ENCODE peak calls at places on chromosome 10, in six cellular contexts. Q, G, M, C, U and A are unnamed samples.

GRCh38 chr10:32961892-32962369 is 3.9 kb upstream of the ITGB1 start:
- DNase-seq in Q (no peak), G (peak), C (no peak), M (peak), U (no peak), A (no peak)

GRCh38 chr10:88113232-88113631 is 249.8 kb downstream of the PTEN start:
- DNase-seq in G (no peak), M (no peak), C (no peak), Q (no peak), U (no peak), A (no peak)

GRCh38 chr10:112832361-112832878 is 117.6 kb upstream of the TCF7L2 start:
- DNase-seq in U (no peak), C (no peak), G (no peak), M (peak), Q (no peak), A (no peak)

GRCh38 chr10:22325272-22325947 is 4.5 kb downstream of the BMI1 start:
- DNase-seq in C (peak), M (peak), Q (peak), U (peak), G (peak), A (peak)

GRCh38 chr10:66714741-66715140 is 211.1 kb upstream of the LRRTM3 start:
- DNase-seq in C (no peak), M (no peak), U (no peak), Q (no peak), G (peak), A (no peak)

GRCh38 chr10:102802920-102803534 is 34.2 kb downstream of the CYP17A1 start:
- DNase-seq in G (peak), C (no peak), U (no peak), Q (peak), M (peak), A (no peak)

GRCh38 chr10:9869777-9870176 is 1147.9 kb upstream of the CELF2 start:
- DNase-seq in C (no peak), G (no peak), M (no peak), Q (no peak), U (no peak), A (no peak)

GRCh38 chr10:22831586-22831985 is 96.3 kb upstream of the ARMC3 start:
- DNase-seq in M (no peak), U (no peak), Q (no peak), C (no peak), G (no peak), A (no peak)

GRCh38 chr10:25017247-25017590 is 807 bp downstream of the THNSL1 start:
- DNase-seq in M (peak), U (peak), G (peak), C (no peak), Q (peak), A (no peak)

GRCh38 chr10:103062854-103063642 is 130.0 kb downstream of the NT5C2 start:
- DNase-seq in C (no peak), Q (no peak), U (no peak), G (no peak), M (no peak), A (no peak)

GRCh38 chr10:62939698-62940097 is 123.5 kb upstream of the EGR2 start:
- DNase-seq in Q (no peak), M (no peak), G (no peak), U (no peak), C (no peak), A (no peak)